ENCODE peak calls at places on chromosomes 5 and 9, in ten cellular contexts. One of them, this sample, is unnamed. For H3K9me3 and H3K4me1, the result is how much of the 10 kb centered on the place peaks cover.

GRCh38 chr5:126594676-126595485 is at the start of gene ALDH7A1:
- DNase-seq in neuronal stem cell: peak
- DNase-seq in A673: peak
- DNase-seq in SK-N-SH: peak
- DNase-seq in IMR-90: no peak
- DNase-seq in right cardiac atrium: peak
- DNase-seq in H9: peak
- DNase-seq in testis: peak
- DNase-seq in left lung: peak
- DNase-seq in effector memory CD4-positive, alpha-beta T cell: no peak
- DNase-seq in this sample: peak

GRCh38 chr9:93591706-93592388 is 15.5 kb downstream of the PHF2 start:
- DNase-seq in neuronal stem cell: no peak
- DNase-seq in right cardiac atrium: no peak
- DNase-seq in H9: no peak
- DNase-seq in IMR-90: no peak
- DNase-seq in left lung: peak
- DNase-seq in testis: no peak
- DNase-seq in A673: no peak
- DNase-seq in SK-N-SH: peak
- DNase-seq in effector memory CD4-positive, alpha-beta T cell: no peak
- DNase-seq in this sample: no peak

GRCh38 chr5:139131062-139131856 is 66.9 kb downstream of the SIL1 start:
- DNase-seq in SK-N-SH: no peak
- DNase-seq in left lung: no peak
- DNase-seq in H9: no peak
- DNase-seq in IMR-90: peak
- DNase-seq in testis: peak
- DNase-seq in A673: no peak
- DNase-seq in effector memory CD4-positive, alpha-beta T cell: no peak
- DNase-seq in neuronal stem cell: no peak
- DNase-seq in right cardiac atrium: peak
- DNase-seq in this sample: no peak

GRCh38 chr9:6272229-6272597 is 56.0 kb upstream of the TPD52L3 start:
- DNase-seq in IMR-90: peak
- DNase-seq in H9: no peak
- DNase-seq in testis: peak
- DNase-seq in neuronal stem cell: no peak
- DNase-seq in effector memory CD4-positive, alpha-beta T cell: no peak
- DNase-seq in SK-N-SH: no peak
- DNase-seq in left lung: no peak
- DNase-seq in right cardiac atrium: no peak
- DNase-seq in A673: no peak
- DNase-seq in this sample: no peak

GRCh38 chr9:132049323-132049882 is 30.3 kb downstream of the MED27 start:
- DNase-seq in SK-N-SH: no peak
- DNase-seq in left lung: no peak
- DNase-seq in testis: no peak
- DNase-seq in H9: no peak
- DNase-seq in IMR-90: no peak
- DNase-seq in right cardiac atrium: peak
- DNase-seq in neuronal stem cell: no peak
- DNase-seq in A673: no peak
- DNase-seq in effector memory CD4-positive, alpha-beta T cell: no peak
- DNase-seq in this sample: no peak

GRCh38 chr9:98007251-98007928 is 24.2 kb downstream of the ANP32B start:
- DNase-seq in effector memory CD4-positive, alpha-beta T cell: no peak
- DNase-seq in A673: no peak
- DNase-seq in testis: no peak
- DNase-seq in neuronal stem cell: no peak
- DNase-seq in H9: no peak
- DNase-seq in left lung: no peak
- DNase-seq in SK-N-SH: no peak
- DNase-seq in IMR-90: no peak
- DNase-seq in right cardiac atrium: no peak
- DNase-seq in this sample: no peak

GRCh38 chr5:60377826-60378225 is 322.1 kb downstream of the DEPDC1B start:
- DNase-seq in A673: no peak
- DNase-seq in neuronal stem cell: no peak
- DNase-seq in effector memory CD4-positive, alpha-beta T cell: no peak
- DNase-seq in testis: no peak
- DNase-seq in right cardiac atrium: no peak
- DNase-seq in H9: no peak
- DNase-seq in SK-N-SH: no peak
- DNase-seq in IMR-90: no peak
- DNase-seq in left lung: no peak
- DNase-seq in this sample: no peak

GRCh38 chr5:85990998-85991397 is 626.7 kb upstream of the COX7C start:
- DNase-seq in IMR-90: no peak
- DNase-seq in effector memory CD4-positive, alpha-beta T cell: no peak
- DNase-seq in testis: no peak
- DNase-seq in A673: peak
- DNase-seq in H9: no peak
- DNase-seq in SK-N-SH: no peak
- DNase-seq in right cardiac atrium: no peak
- DNase-seq in neuronal stem cell: no peak
- DNase-seq in left lung: no peak
- DNase-seq in this sample: no peak

GRCh38 chr9:111467778-111468367 is 16.3 kb downstream of the ECPAS start:
- DNase-seq in effector memory CD4-positive, alpha-beta T cell: no peak
- DNase-seq in right cardiac atrium: no peak
- DNase-seq in A673: no peak
- DNase-seq in IMR-90: no peak
- DNase-seq in H9: no peak
- DNase-seq in left lung: no peak
- DNase-seq in testis: no peak
- DNase-seq in SK-N-SH: no peak
- DNase-seq in neuronal stem cell: no peak
- DNase-seq in this sample: no peak

GRCh38 chr5:97019435-97020117 is 83.7 kb downstream of the LNPEP start:
- DNase-seq in H9: no peak
- DNase-seq in testis: no peak
- DNase-seq in effector memory CD4-positive, alpha-beta T cell: no peak
- DNase-seq in left lung: no peak
- DNase-seq in neuronal stem cell: peak
- DNase-seq in SK-N-SH: no peak
- DNase-seq in right cardiac atrium: no peak
- DNase-seq in IMR-90: peak
- DNase-seq in A673: no peak
- DNase-seq in this sample: no peak

GRCh38 chr9:78280982-78281668 is 15.8 kb upstream of the PSAT1 start:
- DNase-seq in IMR-90: peak
- DNase-seq in neuronal stem cell: no peak
- DNase-seq in testis: peak
- DNase-seq in H9: no peak
- DNase-seq in SK-N-SH: peak
- DNase-seq in effector memory CD4-positive, alpha-beta T cell: no peak
- DNase-seq in right cardiac atrium: peak
- DNase-seq in left lung: peak
- DNase-seq in A673: peak
- DNase-seq in this sample: peak

GRCh38 chr9:130741831-130742449 is 48.4 kb downstream of the EXOSC2 start:
- DNase-seq in A673: no peak
- DNase-seq in effector memory CD4-positive, alpha-beta T cell: no peak
- DNase-seq in testis: no peak
- DNase-seq in right cardiac atrium: no peak
- DNase-seq in neuronal stem cell: no peak
- DNase-seq in left lung: no peak
- DNase-seq in IMR-90: peak
- DNase-seq in H9: no peak
- DNase-seq in SK-N-SH: no peak
- DNase-seq in this sample: no peak

GRCh38 chr9:38384990-38385848 is 7.3 kb upstream of the ALDH1B1 start:
- DNase-seq in IMR-90: no peak
- DNase-seq in neuronal stem cell: no peak
- DNase-seq in right cardiac atrium: no peak
- DNase-seq in testis: no peak
- DNase-seq in A673: no peak
- DNase-seq in H9: no peak
- DNase-seq in left lung: no peak
- DNase-seq in SK-N-SH: no peak
- DNase-seq in effector memory CD4-positive, alpha-beta T cell: no peak
- DNase-seq in this sample: no peak

GRCh38 chr5:30572279-30572678 is 621.2 kb upstream of the CDH6 start:
- DNase-seq in IMR-90: no peak
- DNase-seq in effector memory CD4-positive, alpha-beta T cell: no peak
- DNase-seq in SK-N-SH: no peak
- DNase-seq in A673: no peak
- DNase-seq in neuronal stem cell: no peak
- DNase-seq in left lung: no peak
- DNase-seq in right cardiac atrium: no peak
- DNase-seq in testis: no peak
- DNase-seq in H9: no peak
- DNase-seq in this sample: no peak

GRCh38 chr9:132699926-132700325 is 29.7 kb downstream of the GTF3C4 start:
- DNase-seq in right cardiac atrium: no peak
- DNase-seq in H9: no peak
- DNase-seq in SK-N-SH: no peak
- DNase-seq in testis: no peak
- DNase-seq in IMR-90: peak
- DNase-seq in neuronal stem cell: no peak
- DNase-seq in effector memory CD4-positive, alpha-beta T cell: no peak
- DNase-seq in A673: no peak
- DNase-seq in left lung: no peak
- DNase-seq in this sample: no peak

GRCh38 chr5:154365823-154366222 is 80.0 kb upstream of the SAP30L start:
- DNase-seq in A673: no peak
- DNase-seq in left lung: no peak
- DNase-seq in SK-N-SH: no peak
- DNase-seq in H9: no peak
- DNase-seq in IMR-90: peak
- DNase-seq in right cardiac atrium: no peak
- DNase-seq in testis: no peak
- DNase-seq in effector memory CD4-positive, alpha-beta T cell: no peak
- DNase-seq in neuronal stem cell: no peak
- DNase-seq in this sample: no peak
- H3K27ac ChIP-seq in A673: no peak
- H3K27ac ChIP-seq in left lung: no peak
- H3K27ac ChIP-seq in SK-N-SH: peak
- H3K27ac ChIP-seq in H9: no peak
- H3K27ac ChIP-seq in IMR-90: peak
- H3K27ac ChIP-seq in right cardiac atrium: no peak
- H3K27ac ChIP-seq in testis: no peak
- H3K27ac ChIP-seq in effector memory CD4-positive, alpha-beta T cell: no peak
- H3K27ac ChIP-seq in neuronal stem cell: no peak
- H3K27ac ChIP-seq in this sample: no peak

GRCh38 chr5:178306430-178307225 is 74.0 kb upstream of the PHYKPL start:
- DNase-seq in testis: no peak
- DNase-seq in effector memory CD4-positive, alpha-beta T cell: no peak
- DNase-seq in right cardiac atrium: peak
- DNase-seq in H9: no peak
- DNase-seq in neuronal stem cell: no peak
- DNase-seq in left lung: peak
- DNase-seq in IMR-90: no peak
- DNase-seq in SK-N-SH: no peak
- DNase-seq in A673: no peak
- DNase-seq in this sample: no peak

GRCh38 chr5:178305801-178306200 is 73.2 kb upstream of the PHYKPL start:
- DNase-seq in SK-N-SH: no peak
- DNase-seq in right cardiac atrium: peak
- DNase-seq in IMR-90: no peak
- DNase-seq in testis: no peak
- DNase-seq in neuronal stem cell: no peak
- DNase-seq in H9: no peak
- DNase-seq in effector memory CD4-positive, alpha-beta T cell: no peak
- DNase-seq in left lung: peak
- DNase-seq in A673: no peak
- DNase-seq in this sample: no peak

GRCh38 chr5:178307266-178308045 is 74.9 kb upstream of the PHYKPL start:
- DNase-seq in SK-N-SH: no peak
- DNase-seq in left lung: peak
- DNase-seq in IMR-90: no peak
- DNase-seq in right cardiac atrium: peak
- DNase-seq in A673: no peak
- DNase-seq in testis: no peak
- DNase-seq in neuronal stem cell: no peak
- DNase-seq in effector memory CD4-positive, alpha-beta T cell: no peak
- DNase-seq in H9: no peak
- DNase-seq in this sample: no peak

GRCh38 chr5:178304016-178304415 is 71.4 kb upstream of the PHYKPL start:
- DNase-seq in left lung: peak
- DNase-seq in SK-N-SH: no peak
- DNase-seq in effector memory CD4-positive, alpha-beta T cell: no peak
- DNase-seq in H9: peak
- DNase-seq in testis: no peak
- DNase-seq in right cardiac atrium: peak
- DNase-seq in neuronal stem cell: no peak
- DNase-seq in A673: no peak
- DNase-seq in IMR-90: no peak
- DNase-seq in this sample: no peak

GRCh38 chr5:178304761-178305645 is 72.4 kb upstream of the PHYKPL start:
- DNase-seq in left lung: peak
- DNase-seq in effector memory CD4-positive, alpha-beta T cell: no peak
- DNase-seq in SK-N-SH: no peak
- DNase-seq in H9: peak
- DNase-seq in testis: no peak
- DNase-seq in IMR-90: no peak
- DNase-seq in right cardiac atrium: peak
- DNase-seq in A673: no peak
- DNase-seq in neuronal stem cell: no peak
- DNase-seq in this sample: no peak
- H3K9me3 ChIP-seq in left lung: under half
- H3K9me3 ChIP-seq in effector memory CD4-positive, alpha-beta T cell: under half
- H3K9me3 ChIP-seq in SK-N-SH: under half
- H3K9me3 ChIP-seq in H9: under half
- H3K9me3 ChIP-seq in testis: under half
- H3K9me3 ChIP-seq in IMR-90: under half
- H3K9me3 ChIP-seq in right cardiac atrium: under half
- H3K9me3 ChIP-seq in A673: under half
- H3K9me3 ChIP-seq in neuronal stem cell: under half
- H3K9me3 ChIP-seq in this sample: under half

GRCh38 chr9:125525846-125526619 is 181.0 kb downstream of the MAPKAP1 start:
- DNase-seq in neuronal stem cell: no peak
- DNase-seq in A673: no peak
- DNase-seq in IMR-90: peak
- DNase-seq in right cardiac atrium: peak
- DNase-seq in left lung: no peak
- DNase-seq in SK-N-SH: no peak
- DNase-seq in effector memory CD4-positive, alpha-beta T cell: no peak
- DNase-seq in H9: no peak
- DNase-seq in testis: no peak
- DNase-seq in this sample: no peak
- H3K4me1 ChIP-seq in neuronal stem cell: under half
- H3K4me1 ChIP-seq in A673: half or more
- H3K4me1 ChIP-seq in IMR-90: under half
- H3K4me1 ChIP-seq in right cardiac atrium: under half
- H3K4me1 ChIP-seq in left lung: under half
- H3K4me1 ChIP-seq in SK-N-SH: under half
- H3K4me1 ChIP-seq in effector memory CD4-positive, alpha-beta T cell: under half
- H3K4me1 ChIP-seq in H9: under half
- H3K4me1 ChIP-seq in testis: under half
- H3K4me1 ChIP-seq in this sample: under half

DNA sequence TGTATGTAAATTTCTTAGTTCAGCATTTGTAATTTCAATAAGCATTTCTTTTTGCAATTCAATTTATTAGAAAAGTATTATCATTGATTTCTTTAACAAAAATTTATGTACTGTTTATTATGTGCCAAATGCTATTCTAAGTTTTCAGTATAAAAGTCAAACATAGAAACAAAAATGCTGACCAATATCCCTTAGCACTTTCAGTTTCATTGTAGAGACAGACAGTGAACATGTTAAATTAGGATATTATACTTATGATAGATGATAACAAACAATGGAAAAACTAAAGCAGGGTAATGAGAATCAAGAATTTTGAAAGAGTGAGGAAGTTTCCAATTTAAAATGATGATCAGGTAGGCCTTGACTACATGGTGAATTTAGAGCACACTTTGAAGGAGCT is 1106.0 kb downstream of the TAF11L14 start:
- DNase-seq in neuronal stem cell: no peak
- DNase-seq in SK-N-SH: no peak
- DNase-seq in effector memory CD4-positive, alpha-beta T cell: no peak
- DNase-seq in left lung: no peak
- DNase-seq in A673: no peak
- DNase-seq in testis: no peak
- DNase-seq in right cardiac atrium: no peak
- DNase-seq in IMR-90: no peak
- DNase-seq in H9: no peak
- DNase-seq in this sample: no peak
- H3K27ac ChIP-seq in neuronal stem cell: no peak
- H3K27ac ChIP-seq in SK-N-SH: no peak
- H3K27ac ChIP-seq in effector memory CD4-positive, alpha-beta T cell: no peak
- H3K27ac ChIP-seq in left lung: no peak
- H3K27ac ChIP-seq in A673: no peak
- H3K27ac ChIP-seq in testis: no peak
- H3K27ac ChIP-seq in right cardiac atrium: no peak
- H3K27ac ChIP-seq in IMR-90: no peak
- H3K27ac ChIP-seq in H9: no peak
- H3K27ac ChIP-seq in this sample: no peak